ENCODE peak calls at places on chromosome 13, in six cellular contexts. One of them, this sample, is unnamed.

GRCh38 chr13:37947419-37948140 is 78.0 kb upstream of the TRPC4 start:
- DNase-seq in posterior cingulate gyrus: no peak
- DNase-seq in psoas muscle: no peak
- DNase-seq in stimulated activated CD4-positive, alpha-beta T cell treated with anti-CD3 and anti-CD28 coated beads, Interleukin-15, amount 100 ng/mL, for 48 hours: no peak
- DNase-seq in stimulated activated CD8-positive, alpha-beta memory T cell treated with anti-CD3 and anti-CD28 coated beads, Interleukin-7, amount 100 ng/mL, for 24 hours: no peak
- DNase-seq in sciatic nerve: no peak
- DNase-seq in this sample: no peak

GRCh38 chr13:24052547-24052981 is 108.0 kb upstream of the SPATA13 start:
- DNase-seq in posterior cingulate gyrus: no peak
- DNase-seq in psoas muscle: peak
- DNase-seq in stimulated activated CD4-positive, alpha-beta T cell treated with anti-CD3 and anti-CD28 coated beads, Interleukin-15, amount 100 ng/mL, for 48 hours: no peak
- DNase-seq in stimulated activated CD8-positive, alpha-beta memory T cell treated with anti-CD3 and anti-CD28 coated beads, Interleukin-7, amount 100 ng/mL, for 24 hours: no peak
- DNase-seq in sciatic nerve: no peak
- DNase-seq in this sample: no peak

GRCh38 chr13:19864339-19865309 is 1.2 kb upstream of the ZMYM5 start:
- DNase-seq in posterior cingulate gyrus: no peak
- DNase-seq in psoas muscle: peak
- DNase-seq in stimulated activated CD4-positive, alpha-beta T cell treated with anti-CD3 and anti-CD28 coated beads, Interleukin-15, amount 100 ng/mL, for 48 hours: peak
- DNase-seq in stimulated activated CD8-positive, alpha-beta memory T cell treated with anti-CD3 and anti-CD28 coated beads, Interleukin-7, amount 100 ng/mL, for 24 hours: peak
- DNase-seq in sciatic nerve: peak
- DNase-seq in this sample: peak

GRCh38 chr13:49456156-49456555 is 12.1 kb downstream of the SETDB2 start:
- DNase-seq in posterior cingulate gyrus: no peak
- DNase-seq in psoas muscle: no peak
- DNase-seq in stimulated activated CD4-positive, alpha-beta T cell treated with anti-CD3 and anti-CD28 coated beads, Interleukin-15, amount 100 ng/mL, for 48 hours: no peak
- DNase-seq in stimulated activated CD8-positive, alpha-beta memory T cell treated with anti-CD3 and anti-CD28 coated beads, Interleukin-7, amount 100 ng/mL, for 24 hours: no peak
- DNase-seq in sciatic nerve: no peak
- DNase-seq in this sample: no peak

GRCh38 chr13:80473695-80474094 is 132.8 kb upstream of the SPRY2 start:
- DNase-seq in posterior cingulate gyrus: no peak
- DNase-seq in psoas muscle: no peak
- DNase-seq in stimulated activated CD4-positive, alpha-beta T cell treated with anti-CD3 and anti-CD28 coated beads, Interleukin-15, amount 100 ng/mL, for 48 hours: no peak
- DNase-seq in stimulated activated CD8-positive, alpha-beta memory T cell treated with anti-CD3 and anti-CD28 coated beads, Interleukin-7, amount 100 ng/mL, for 24 hours: no peak
- DNase-seq in sciatic nerve: no peak
- DNase-seq in this sample: no peak

GRCh38 chr13:30047154-30047874 is 196.9 kb upstream of the UBL3 start:
- DNase-seq in posterior cingulate gyrus: no peak
- DNase-seq in psoas muscle: no peak
- DNase-seq in stimulated activated CD4-positive, alpha-beta T cell treated with anti-CD3 and anti-CD28 coated beads, Interleukin-15, amount 100 ng/mL, for 48 hours: no peak
- DNase-seq in stimulated activated CD8-positive, alpha-beta memory T cell treated with anti-CD3 and anti-CD28 coated beads, Interleukin-7, amount 100 ng/mL, for 24 hours: no peak
- DNase-seq in sciatic nerve: no peak
- DNase-seq in this sample: no peak

GRCh38 chr13:99605417-99606321 is 104.4 kb downstream of the TM9SF2 start:
- DNase-seq in posterior cingulate gyrus: peak
- DNase-seq in psoas muscle: peak
- DNase-seq in stimulated activated CD4-positive, alpha-beta T cell treated with anti-CD3 and anti-CD28 coated beads, Interleukin-15, amount 100 ng/mL, for 48 hours: peak
- DNase-seq in stimulated activated CD8-positive, alpha-beta memory T cell treated with anti-CD3 and anti-CD28 coated beads, Interleukin-7, amount 100 ng/mL, for 24 hours: no peak
- DNase-seq in sciatic nerve: no peak
- DNase-seq in this sample: no peak

GRCh38 chr13:44300895-44301638 is 72.6 kb upstream of the SERP2 start:
- DNase-seq in posterior cingulate gyrus: no peak
- DNase-seq in psoas muscle: peak
- DNase-seq in stimulated activated CD4-positive, alpha-beta T cell treated with anti-CD3 and anti-CD28 coated beads, Interleukin-15, amount 100 ng/mL, for 48 hours: no peak
- DNase-seq in stimulated activated CD8-positive, alpha-beta memory T cell treated with anti-CD3 and anti-CD28 coated beads, Interleukin-7, amount 100 ng/mL, for 24 hours: no peak
- DNase-seq in sciatic nerve: no peak
- DNase-seq in this sample: no peak

GRCh38 chr13:22736768-22737092 is 444.0 kb upstream of the SGCG start:
- DNase-seq in posterior cingulate gyrus: no peak
- DNase-seq in psoas muscle: no peak
- DNase-seq in stimulated activated CD4-positive, alpha-beta T cell treated with anti-CD3 and anti-CD28 coated beads, Interleukin-15, amount 100 ng/mL, for 48 hours: no peak
- DNase-seq in stimulated activated CD8-positive, alpha-beta memory T cell treated with anti-CD3 and anti-CD28 coated beads, Interleukin-7, amount 100 ng/mL, for 24 hours: no peak
- DNase-seq in sciatic nerve: no peak
- DNase-seq in this sample: no peak

GRCh38 chr13:80977168-80977567 is 636.2 kb upstream of the SPRY2 start:
- DNase-seq in posterior cingulate gyrus: no peak
- DNase-seq in psoas muscle: no peak
- DNase-seq in stimulated activated CD4-positive, alpha-beta T cell treated with anti-CD3 and anti-CD28 coated beads, Interleukin-15, amount 100 ng/mL, for 48 hours: no peak
- DNase-seq in stimulated activated CD8-positive, alpha-beta memory T cell treated with anti-CD3 and anti-CD28 coated beads, Interleukin-7, amount 100 ng/mL, for 24 hours: no peak
- DNase-seq in sciatic nerve: no peak
- DNase-seq in this sample: no peak

GRCh38 chr13:23680836-23681235 is 110.6 kb downstream of the TNFRSF19 start:
- DNase-seq in posterior cingulate gyrus: no peak
- DNase-seq in psoas muscle: no peak
- DNase-seq in stimulated activated CD4-positive, alpha-beta T cell treated with anti-CD3 and anti-CD28 coated beads, Interleukin-15, amount 100 ng/mL, for 48 hours: no peak
- DNase-seq in stimulated activated CD8-positive, alpha-beta memory T cell treated with anti-CD3 and anti-CD28 coated beads, Interleukin-7, amount 100 ng/mL, for 24 hours: no peak
- DNase-seq in sciatic nerve: no peak
- DNase-seq in this sample: no peak

GRCh38 chr13:40433577-40433976 is 232.9 kb downstream of the FOXO1 start:
- DNase-seq in posterior cingulate gyrus: no peak
- DNase-seq in psoas muscle: no peak
- DNase-seq in stimulated activated CD4-positive, alpha-beta T cell treated with anti-CD3 and anti-CD28 coated beads, Interleukin-15, amount 100 ng/mL, for 48 hours: no peak
- DNase-seq in stimulated activated CD8-positive, alpha-beta memory T cell treated with anti-CD3 and anti-CD28 coated beads, Interleukin-7, amount 100 ng/mL, for 24 hours: no peak
- DNase-seq in sciatic nerve: no peak
- DNase-seq in this sample: no peak

GRCh38 chr13:114047358-114047881 is 73.5 kb upstream of the C13orf46 start:
- DNase-seq in posterior cingulate gyrus: no peak
- DNase-seq in psoas muscle: no peak
- DNase-seq in stimulated activated CD4-positive, alpha-beta T cell treated with anti-CD3 and anti-CD28 coated beads, Interleukin-15, amount 100 ng/mL, for 48 hours: no peak
- DNase-seq in stimulated activated CD8-positive, alpha-beta memory T cell treated with anti-CD3 and anti-CD28 coated beads, Interleukin-7, amount 100 ng/mL, for 24 hours: no peak
- DNase-seq in sciatic nerve: no peak
- DNase-seq in this sample: no peak

GRCh38 chr13:20424959-20425358 is 100.7 kb downstream of the CRYL1 start:
- DNase-seq in posterior cingulate gyrus: no peak
- DNase-seq in psoas muscle: no peak
- DNase-seq in stimulated activated CD4-positive, alpha-beta T cell treated with anti-CD3 and anti-CD28 coated beads, Interleukin-15, amount 100 ng/mL, for 48 hours: no peak
- DNase-seq in stimulated activated CD8-positive, alpha-beta memory T cell treated with anti-CD3 and anti-CD28 coated beads, Interleukin-7, amount 100 ng/mL, for 24 hours: no peak
- DNase-seq in sciatic nerve: no peak
- DNase-seq in this sample: no peak

GRCh38 chr13:109401891-109402290 is 384.5 kb downstream of the IRS2 start:
- DNase-seq in posterior cingulate gyrus: no peak
- DNase-seq in psoas muscle: no peak
- DNase-seq in stimulated activated CD4-positive, alpha-beta T cell treated with anti-CD3 and anti-CD28 coated beads, Interleukin-15, amount 100 ng/mL, for 48 hours: no peak
- DNase-seq in stimulated activated CD8-positive, alpha-beta memory T cell treated with anti-CD3 and anti-CD28 coated beads, Interleukin-7, amount 100 ng/mL, for 24 hours: no peak
- DNase-seq in sciatic nerve: no peak
- DNase-seq in this sample: no peak

GRCh38 chr13:44790289-44790688 is 199.0 kb downstream of the NUFIP1 start:
- DNase-seq in posterior cingulate gyrus: peak
- DNase-seq in psoas muscle: no peak
- DNase-seq in stimulated activated CD4-positive, alpha-beta T cell treated with anti-CD3 and anti-CD28 coated beads, Interleukin-15, amount 100 ng/mL, for 48 hours: no peak
- DNase-seq in stimulated activated CD8-positive, alpha-beta memory T cell treated with anti-CD3 and anti-CD28 coated beads, Interleukin-7, amount 100 ng/mL, for 24 hours: no peak
- DNase-seq in sciatic nerve: no peak
- DNase-seq in this sample: no peak

GRCh38 chr13:59435024-59435423 is 728.7 kb downstream of the DIAPH3 start:
- DNase-seq in posterior cingulate gyrus: no peak
- DNase-seq in psoas muscle: no peak
- DNase-seq in stimulated activated CD4-positive, alpha-beta T cell treated with anti-CD3 and anti-CD28 coated beads, Interleukin-15, amount 100 ng/mL, for 48 hours: no peak
- DNase-seq in stimulated activated CD8-positive, alpha-beta memory T cell treated with anti-CD3 and anti-CD28 coated beads, Interleukin-7, amount 100 ng/mL, for 24 hours: no peak
- DNase-seq in sciatic nerve: no peak
- DNase-seq in this sample: no peak

GRCh38 chr13:98274921-98275487 is 97.9 kb upstream of the RNF113B start:
- DNase-seq in posterior cingulate gyrus: no peak
- DNase-seq in psoas muscle: no peak
- DNase-seq in stimulated activated CD4-positive, alpha-beta T cell treated with anti-CD3 and anti-CD28 coated beads, Interleukin-15, amount 100 ng/mL, for 48 hours: no peak
- DNase-seq in stimulated activated CD8-positive, alpha-beta memory T cell treated with anti-CD3 and anti-CD28 coated beads, Interleukin-7, amount 100 ng/mL, for 24 hours: no peak
- DNase-seq in sciatic nerve: no peak
- DNase-seq in this sample: no peak

GRCh38 chr13:113393226-113393571 is 29.3 kb upstream of the GRTP1 start:
- DNase-seq in posterior cingulate gyrus: peak
- DNase-seq in psoas muscle: no peak
- DNase-seq in stimulated activated CD4-positive, alpha-beta T cell treated with anti-CD3 and anti-CD28 coated beads, Interleukin-15, amount 100 ng/mL, for 48 hours: no peak
- DNase-seq in stimulated activated CD8-positive, alpha-beta memory T cell treated with anti-CD3 and anti-CD28 coated beads, Interleukin-7, amount 100 ng/mL, for 24 hours: no peak
- DNase-seq in sciatic nerve: no peak
- DNase-seq in this sample: no peak

GRCh38 chr13:51923983-51924539 is 62.3 kb downstream of the CCDC70 start:
- DNase-seq in posterior cingulate gyrus: no peak
- DNase-seq in psoas muscle: no peak
- DNase-seq in stimulated activated CD4-positive, alpha-beta T cell treated with anti-CD3 and anti-CD28 coated beads, Interleukin-15, amount 100 ng/mL, for 48 hours: peak
- DNase-seq in stimulated activated CD8-positive, alpha-beta memory T cell treated with anti-CD3 and anti-CD28 coated beads, Interleukin-7, amount 100 ng/mL, for 24 hours: no peak
- DNase-seq in sciatic nerve: no peak
- DNase-seq in this sample: no peak

GRCh38 chr13:36251528-36251927 is 37.2 kb upstream of the SOHLH2 start:
- DNase-seq in posterior cingulate gyrus: no peak
- DNase-seq in psoas muscle: no peak
- DNase-seq in stimulated activated CD4-positive, alpha-beta T cell treated with anti-CD3 and anti-CD28 coated beads, Interleukin-15, amount 100 ng/mL, for 48 hours: no peak
- DNase-seq in stimulated activated CD8-positive, alpha-beta memory T cell treated with anti-CD3 and anti-CD28 coated beads, Interleukin-7, amount 100 ng/mL, for 24 hours: no peak
- DNase-seq in sciatic nerve: no peak
- DNase-seq in this sample: no peak

GRCh38 chr13:60837806-60838205 is 440.8 kb downstream of the TDRD3 start:
- DNase-seq in posterior cingulate gyrus: no peak
- DNase-seq in psoas muscle: no peak
- DNase-seq in stimulated activated CD4-positive, alpha-beta T cell treated with anti-CD3 and anti-CD28 coated beads, Interleukin-15, amount 100 ng/mL, for 48 hours: no peak
- DNase-seq in stimulated activated CD8-positive, alpha-beta memory T cell treated with anti-CD3 and anti-CD28 coated beads, Interleukin-7, amount 100 ng/mL, for 24 hours: no peak
- DNase-seq in sciatic nerve: no peak
- DNase-seq in this sample: no peak

GRCh38 chr13:113884821-113885220 is 20.9 kb upstream of the GAS6 start:
- DNase-seq in posterior cingulate gyrus: no peak
- DNase-seq in psoas muscle: no peak
- DNase-seq in stimulated activated CD4-positive, alpha-beta T cell treated with anti-CD3 and anti-CD28 coated beads, Interleukin-15, amount 100 ng/mL, for 48 hours: no peak
- DNase-seq in stimulated activated CD8-positive, alpha-beta memory T cell treated with anti-CD3 and anti-CD28 coated beads, Interleukin-7, amount 100 ng/mL, for 24 hours: no peak
- DNase-seq in sciatic nerve: no peak
- DNase-seq in this sample: no peak

GRCh38 chr13:28744091-28744536 is 25.3 kb upstream of the SLC46A3 start:
- DNase-seq in posterior cingulate gyrus: no peak
- DNase-seq in psoas muscle: no peak
- DNase-seq in stimulated activated CD4-positive, alpha-beta T cell treated with anti-CD3 and anti-CD28 coated beads, Interleukin-15, amount 100 ng/mL, for 48 hours: no peak
- DNase-seq in stimulated activated CD8-positive, alpha-beta memory T cell treated with anti-CD3 and anti-CD28 coated beads, Interleukin-7, amount 100 ng/mL, for 24 hours: no peak
- DNase-seq in sciatic nerve: no peak
- DNase-seq in this sample: no peak

GRCh38 chr13:64289702-64290101 is 2874.1 kb upstream of the PCDH20 start:
- DNase-seq in posterior cingulate gyrus: no peak
- DNase-seq in psoas muscle: no peak
- DNase-seq in stimulated activated CD4-positive, alpha-beta T cell treated with anti-CD3 and anti-CD28 coated beads, Interleukin-15, amount 100 ng/mL, for 48 hours: no peak
- DNase-seq in stimulated activated CD8-positive, alpha-beta memory T cell treated with anti-CD3 and anti-CD28 coated beads, Interleukin-7, amount 100 ng/mL, for 24 hours: no peak
- DNase-seq in sciatic nerve: no peak
- DNase-seq in this sample: no peak

GRCh38 chr13:93947651-93948050 is 531.8 kb downstream of the DCT start:
- DNase-seq in posterior cingulate gyrus: no peak
- DNase-seq in psoas muscle: no peak
- DNase-seq in stimulated activated CD4-positive, alpha-beta T cell treated with anti-CD3 and anti-CD28 coated beads, Interleukin-15, amount 100 ng/mL, for 48 hours: no peak
- DNase-seq in stimulated activated CD8-positive, alpha-beta memory T cell treated with anti-CD3 and anti-CD28 coated beads, Interleukin-7, amount 100 ng/mL, for 24 hours: no peak
- DNase-seq in sciatic nerve: no peak
- DNase-seq in this sample: no peak

GRCh38 chr13:40588101-40588500 is 78.3 kb downstream of the FOXO1 start:
- DNase-seq in posterior cingulate gyrus: no peak
- DNase-seq in psoas muscle: no peak
- DNase-seq in stimulated activated CD4-positive, alpha-beta T cell treated with anti-CD3 and anti-CD28 coated beads, Interleukin-15, amount 100 ng/mL, for 48 hours: no peak
- DNase-seq in stimulated activated CD8-positive, alpha-beta memory T cell treated with anti-CD3 and anti-CD28 coated beads, Interleukin-7, amount 100 ng/mL, for 24 hours: no peak
- DNase-seq in sciatic nerve: no peak
- DNase-seq in this sample: no peak

GRCh38 chr13:33274264-33274663 is 11.3 kb downstream of the STARD13 start:
- DNase-seq in posterior cingulate gyrus: no peak
- DNase-seq in psoas muscle: no peak
- DNase-seq in stimulated activated CD4-positive, alpha-beta T cell treated with anti-CD3 and anti-CD28 coated beads, Interleukin-15, amount 100 ng/mL, for 48 hours: no peak
- DNase-seq in stimulated activated CD8-positive, alpha-beta memory T cell treated with anti-CD3 and anti-CD28 coated beads, Interleukin-7, amount 100 ng/mL, for 24 hours: no peak
- DNase-seq in sciatic nerve: no peak
- DNase-seq in this sample: no peak

GRCh38 chr13:31110617-31111016 is 51.1 kb downstream of the HSPH1 start:
- DNase-seq in posterior cingulate gyrus: no peak
- DNase-seq in psoas muscle: no peak
- DNase-seq in stimulated activated CD4-positive, alpha-beta T cell treated with anti-CD3 and anti-CD28 coated beads, Interleukin-15, amount 100 ng/mL, for 48 hours: no peak
- DNase-seq in stimulated activated CD8-positive, alpha-beta memory T cell treated with anti-CD3 and anti-CD28 coated beads, Interleukin-7, amount 100 ng/mL, for 24 hours: no peak
- DNase-seq in sciatic nerve: no peak
- DNase-seq in this sample: no peak

GRCh38 chr13:81639984-81640582 is 1299.2 kb upstream of the SPRY2 start:
- DNase-seq in posterior cingulate gyrus: no peak
- DNase-seq in psoas muscle: no peak
- DNase-seq in stimulated activated CD4-positive, alpha-beta T cell treated with anti-CD3 and anti-CD28 coated beads, Interleukin-15, amount 100 ng/mL, for 48 hours: no peak
- DNase-seq in stimulated activated CD8-positive, alpha-beta memory T cell treated with anti-CD3 and anti-CD28 coated beads, Interleukin-7, amount 100 ng/mL, for 24 hours: no peak
- DNase-seq in sciatic nerve: no peak
- DNase-seq in this sample: no peak

GRCh38 chr13:31518666-31519065 is 220.7 kb upstream of the RXFP2 start:
- DNase-seq in posterior cingulate gyrus: no peak
- DNase-seq in psoas muscle: no peak
- DNase-seq in stimulated activated CD4-positive, alpha-beta T cell treated with anti-CD3 and anti-CD28 coated beads, Interleukin-15, amount 100 ng/mL, for 48 hours: no peak
- DNase-seq in stimulated activated CD8-positive, alpha-beta memory T cell treated with anti-CD3 and anti-CD28 coated beads, Interleukin-7, amount 100 ng/mL, for 24 hours: no peak
- DNase-seq in sciatic nerve: no peak
- DNase-seq in this sample: no peak

GRCh38 chr13:31908696-31909386 is 122.7 kb upstream of the FRY start:
- DNase-seq in posterior cingulate gyrus: no peak
- DNase-seq in psoas muscle: no peak
- DNase-seq in stimulated activated CD4-positive, alpha-beta T cell treated with anti-CD3 and anti-CD28 coated beads, Interleukin-15, amount 100 ng/mL, for 48 hours: no peak
- DNase-seq in stimulated activated CD8-positive, alpha-beta memory T cell treated with anti-CD3 and anti-CD28 coated beads, Interleukin-7, amount 100 ng/mL, for 24 hours: no peak
- DNase-seq in sciatic nerve: no peak
- DNase-seq in this sample: no peak

GRCh38 chr13:85729296-85729695 is 69.9 kb downstream of the SLITRK6 start:
- DNase-seq in posterior cingulate gyrus: no peak
- DNase-seq in psoas muscle: no peak
- DNase-seq in stimulated activated CD4-positive, alpha-beta T cell treated with anti-CD3 and anti-CD28 coated beads, Interleukin-15, amount 100 ng/mL, for 48 hours: no peak
- DNase-seq in stimulated activated CD8-positive, alpha-beta memory T cell treated with anti-CD3 and anti-CD28 coated beads, Interleukin-7, amount 100 ng/mL, for 24 hours: no peak
- DNase-seq in sciatic nerve: no peak
- DNase-seq in this sample: no peak

GRCh38 chr13:49437705-49438104 is 6.2 kb downstream of the CAB39L start:
- DNase-seq in posterior cingulate gyrus: no peak
- DNase-seq in psoas muscle: no peak
- DNase-seq in stimulated activated CD4-positive, alpha-beta T cell treated with anti-CD3 and anti-CD28 coated beads, Interleukin-15, amount 100 ng/mL, for 48 hours: no peak
- DNase-seq in stimulated activated CD8-positive, alpha-beta memory T cell treated with anti-CD3 and anti-CD28 coated beads, Interleukin-7, amount 100 ng/mL, for 24 hours: no peak
- DNase-seq in sciatic nerve: no peak
- DNase-seq in this sample: no peak

GRCh38 chr13:79525458-79525857 is 44.5 kb downstream of the NDFIP2 start:
- DNase-seq in posterior cingulate gyrus: no peak
- DNase-seq in psoas muscle: no peak
- DNase-seq in stimulated activated CD4-positive, alpha-beta T cell treated with anti-CD3 and anti-CD28 coated beads, Interleukin-15, amount 100 ng/mL, for 48 hours: no peak
- DNase-seq in stimulated activated CD8-positive, alpha-beta memory T cell treated with anti-CD3 and anti-CD28 coated beads, Interleukin-7, amount 100 ng/mL, for 24 hours: no peak
- DNase-seq in sciatic nerve: no peak
- DNase-seq in this sample: no peak

GRCh38 chr13:24617394-24618218 is 62.6 kb upstream of the ATP12A start:
- DNase-seq in posterior cingulate gyrus: no peak
- DNase-seq in psoas muscle: no peak
- DNase-seq in stimulated activated CD4-positive, alpha-beta T cell treated with anti-CD3 and anti-CD28 coated beads, Interleukin-15, amount 100 ng/mL, for 48 hours: no peak
- DNase-seq in stimulated activated CD8-positive, alpha-beta memory T cell treated with anti-CD3 and anti-CD28 coated beads, Interleukin-7, amount 100 ng/mL, for 24 hours: no peak
- DNase-seq in sciatic nerve: no peak
- DNase-seq in this sample: no peak

GRCh38 chr13:59891053-59891452 is 272.7 kb downstream of the DIAPH3 start:
- DNase-seq in posterior cingulate gyrus: no peak
- DNase-seq in psoas muscle: no peak
- DNase-seq in stimulated activated CD4-positive, alpha-beta T cell treated with anti-CD3 and anti-CD28 coated beads, Interleukin-15, amount 100 ng/mL, for 48 hours: no peak
- DNase-seq in stimulated activated CD8-positive, alpha-beta memory T cell treated with anti-CD3 and anti-CD28 coated beads, Interleukin-7, amount 100 ng/mL, for 24 hours: no peak
- DNase-seq in sciatic nerve: no peak
- DNase-seq in this sample: no peak

GRCh38 chr13:79582896-79583295 is 101.9 kb downstream of the NDFIP2 start:
- DNase-seq in posterior cingulate gyrus: no peak
- DNase-seq in psoas muscle: no peak
- DNase-seq in stimulated activated CD4-positive, alpha-beta T cell treated with anti-CD3 and anti-CD28 coated beads, Interleukin-15, amount 100 ng/mL, for 48 hours: no peak
- DNase-seq in stimulated activated CD8-positive, alpha-beta memory T cell treated with anti-CD3 and anti-CD28 coated beads, Interleukin-7, amount 100 ng/mL, for 24 hours: no peak
- DNase-seq in sciatic nerve: no peak
- DNase-seq in this sample: no peak

GRCh38 chr13:35164324-35164932 is 222.4 kb downstream of the NBEA start:
- DNase-seq in posterior cingulate gyrus: no peak
- DNase-seq in psoas muscle: no peak
- DNase-seq in stimulated activated CD4-positive, alpha-beta T cell treated with anti-CD3 and anti-CD28 coated beads, Interleukin-15, amount 100 ng/mL, for 48 hours: no peak
- DNase-seq in stimulated activated CD8-positive, alpha-beta memory T cell treated with anti-CD3 and anti-CD28 coated beads, Interleukin-7, amount 100 ng/mL, for 24 hours: no peak
- DNase-seq in sciatic nerve: no peak
- DNase-seq in this sample: no peak

GRCh38 chr13:52744842-52745241 is 5.2 kb upstream of the CNMD start:
- DNase-seq in posterior cingulate gyrus: no peak
- DNase-seq in psoas muscle: no peak
- DNase-seq in stimulated activated CD4-positive, alpha-beta T cell treated with anti-CD3 and anti-CD28 coated beads, Interleukin-15, amount 100 ng/mL, for 48 hours: no peak
- DNase-seq in stimulated activated CD8-positive, alpha-beta memory T cell treated with anti-CD3 and anti-CD28 coated beads, Interleukin-7, amount 100 ng/mL, for 24 hours: no peak
- DNase-seq in sciatic nerve: no peak
- DNase-seq in this sample: no peak